ENCODE peak calls at places on chromosomes 5 and 9, in ten cellular contexts. E is fibroblast of the conjunctiva; C is HuH-7; L is DMS79; H is effector CD4-positive, alpha-beta T cell; X is amniotic stem cell; R is anterior cingulate cortex; B is T-helper 2 cell; O is CD4-positive, alpha-beta T cell; Z is COLO829. G is an unnamed sample.

GRCh38 chr5:14036514-14036913 is 92.0 kb upstream of the DNAH5 start:
- DNase-seq in E (no peak), C (no peak), L (no peak), H (no peak), X (no peak), R (no peak), B (no peak), O (no peak), Z (no peak), G (no peak)

GRCh38 chr5:159824188-159825153 is 91.8 kb upstream of the ADRA1B start:
- DNase-seq in E (no peak), C (no peak), L (no peak), H (no peak), X (no peak), R (no peak), B (no peak), O (no peak), Z (no peak), G (no peak)

GRCh38 chr9:4339357-4339756 is 39.5 kb upstream of the GLIS3 start:
- DNase-seq in E (peak; percentile 62), C (peak; percentile 56), L (no peak), H (peak; percentile 67), X (peak; percentile 55), R (peak; percentile 51), B (peak; percentile 58), O (peak; percentile 72), Z (peak; percentile 50), G (peak; percentile 88)

GRCh38 chr5:79973511-79973910 is 17.6 kb downstream of the MTX3 start:
- DNase-seq in E (no peak), C (no peak), L (no peak), H (no peak), X (no peak), R (no peak), B (no peak), O (no peak), Z (no peak), G (no peak)

GRCh38 chr5:150295172-150295611 is 5.6 kb upstream of the CAMK2A start:
- DNase-seq in E (peak; percentile 47), C (no peak), L (no peak), H (no peak), X (no peak), R (peak; percentile 39), B (no peak), O (no peak), Z (peak; percentile 36), G (no peak)

GRCh38 chr5:37619353-37619752 is 220.5 kb downstream of the GDNF start:
- DNase-seq in E (peak; percentile 34), C (peak; percentile 12), L (no peak), H (no peak), X (no peak), R (no peak), B (no peak), O (no peak), Z (no peak), G (no peak)

GRCh38 chr9:106771618-106772017 is 91.3 kb upstream of the ZNF462 start:
- DNase-seq in E (no peak), C (no peak), L (no peak), H (no peak), X (no peak), R (no peak), B (no peak), O (no peak), Z (no peak), G (no peak)

GRCh38 chr9:89996717-89997116 is 391.9 kb downstream of the GADD45G start:
- DNase-seq in E (no peak), C (peak; percentile 19), L (no peak), H (no peak), X (no peak), R (no peak), B (no peak), O (no peak), Z (no peak), G (no peak)

GRCh38 chr5:31867219-31867618 is 228.3 kb downstream of the PDZD2 start:
- DNase-seq in E (no peak), C (no peak), L (no peak), H (no peak), X (no peak), R (no peak), B (no peak), O (no peak), Z (no peak), G (no peak)

GRCh38 chr9:10232352-10232930 is 380.4 kb downstream of the PTPRD start:
- DNase-seq in E (no peak), C (no peak), L (no peak), H (no peak), X (no peak), R (peak; percentile 0), B (no peak), O (no peak), Z (no peak), G (no peak)

GRCh38 chr9:129560849-129561248 is 60.1 kb downstream of the C9orf50 start:
- DNase-seq in E (no peak), C (no peak), L (no peak), H (no peak), X (no peak), R (no peak), B (no peak), O (no peak), Z (no peak), G (no peak)

GRCh38 chr5:90345684-90346083 is 63.9 kb downstream of the CETN3 start:
- DNase-seq in E (no peak), C (no peak), L (no peak), H (no peak), X (no peak), R (no peak), B (no peak), O (no peak), Z (no peak), G (no peak)

GRCh38 chr9:93652604-93653592 is 76.5 kb downstream of the PHF2 start:
- DNase-seq in E (no peak), C (no peak), L (no peak), H (no peak), X (no peak), R (no peak), B (no peak), O (no peak), Z (no peak), G (no peak)

GRCh38 chr5:2506603-2507002 is 244.9 kb downstream of the IRX2 start:
- DNase-seq in E (no peak), C (no peak), L (no peak), H (no peak), X (no peak), R (no peak), B (no peak), O (no peak), Z (no peak), G (no peak)

GRCh38 chr5:134138416-134139376 is 24.2 kb downstream of the TCF7 start:
- DNase-seq in E (no peak), C (no peak), L (no peak), H (peak; percentile 27), X (no peak), R (no peak), B (no peak), O (peak; percentile 9), Z (peak; percentile 26), G (peak; percentile 41)

GRCh38 chr5:142748568-142749249 is 21.5 kb upstream of the ARHGAP26 start:
- DNase-seq in E (no peak), C (no peak), L (no peak), H (peak; percentile 34), X (no peak), R (no peak), B (peak; percentile 19), O (peak; percentile 37), Z (no peak), G (peak; percentile 77)

GRCh38 chr5:34503379-34504346 is 152.5 kb upstream of the RAI14 start:
- DNase-seq in E (no peak), C (no peak), L (no peak), H (no peak), X (no peak), R (peak; percentile 9), B (no peak), O (no peak), Z (no peak), G (no peak)

GRCh38 chr9:72529531-72529930 is 8.1 kb downstream of the TMC1 start:
- DNase-seq in E (no peak), C (no peak), L (no peak), H (no peak), X (no peak), R (no peak), B (no peak), O (no peak), Z (no peak), G (no peak)

GRCh38 chr9:34498511-34498910 is 24.3 kb downstream of the ENHO start:
- DNase-seq in E (no peak), C (no peak), L (peak; percentile 58), H (no peak), X (no peak), R (no peak), B (no peak), O (no peak), Z (no peak), G (no peak)

GRCh38 chr5:147742151-147742550 is 40.4 kb downstream of the JAKMIP2 start:
- DNase-seq in E (no peak), C (no peak), L (no peak), H (no peak), X (no peak), R (no peak), B (no peak), O (no peak), Z (no peak), G (no peak)

GRCh38 chr5:172789687-172790495 is 18.9 kb upstream of the DUSP1 start:
- DNase-seq in E (no peak), C (no peak), L (no peak), H (no peak), X (no peak), R (no peak), B (no peak), O (no peak), Z (no peak), G (no peak)

GRCh38 chr9:68489636-68490035 is 51.0 kb downstream of the TMEM252 start:
- DNase-seq in E (no peak), C (no peak), L (no peak), H (no peak), X (no peak), R (no peak), B (no peak), O (no peak), Z (no peak), G (no peak)

GRCh38 chr5:40605295-40605958 is 74.3 kb upstream of the PTGER4 start:
- DNase-seq in E (no peak), C (no peak), L (no peak), H (no peak), X (no peak), R (no peak), B (no peak), O (no peak), Z (no peak), G (no peak)

GRCh38 chr5:41193462-41194166 is 19.7 kb downstream of the C6 start:
- DNase-seq in E (peak; percentile 95), C (no peak), L (no peak), H (no peak), X (peak; percentile 3), R (peak; percentile 40), B (no peak), O (no peak), Z (no peak), G (no peak)

GRCh38 chr9:3971391-3972082 is 328.3 kb downstream of the GLIS3 start:
- DNase-seq in E (no peak), C (no peak), L (no peak), H (no peak), X (no peak), R (no peak), B (no peak), O (no peak), Z (no peak), G (no peak)

GRCh38 chr9:115189686-115190085 is 71.7 kb upstream of the TNC start:
- DNase-seq in E (no peak), C (no peak), L (no peak), H (no peak), X (no peak), R (no peak), B (no peak), O (no peak), Z (no peak), G (no peak)

G was measured in CD8-positive, alpha-beta T cell.